ENCODE peak calls at places on chromosomes 4 and X, in five cellular contexts. K is upper lobe of right lung, M is upper lobe of left lung, U is GM23248, H is transverse colon. W is an unnamed sample.

GRCh38 chrX:102712216-102712966 is at the start of gene GPRASP2:
- DNase-seq in K (peak), M (peak), U (peak), H (peak), W (peak)

GRCh38 chr4:145812902-145813301 is 125.7 kb downstream of the ZNF827 start:
- DNase-seq in K (no peak), M (no peak), U (no peak), H (no peak), W (no peak)

GRCh38 chr4:76106442-76106841 is 31.9 kb downstream of the ART3 start:
- DNase-seq in K (no peak), M (no peak), U (no peak), H (no peak), W (no peak)

GRCh38 chrX:111170017-111170416 is 74.0 kb downstream of the PAK3 start:
- DNase-seq in K (no peak), M (no peak), U (no peak), H (no peak), W (peak)

GRCh38 chrX:118347131-118347530 is 1.2 kb downstream of the WDR44 start:
- DNase-seq in K (no peak), M (no peak), U (peak), H (no peak), W (peak)

GRCh38 chr4:154622598-154622997 is 10.1 kb upstream of the FGG start:
- DNase-seq in K (no peak), M (no peak), U (peak), H (no peak), W (peak)

GRCh38 chr4:87097075-87097474 is 123.3 kb downstream of the KLHL8 start:
- DNase-seq in K (no peak), M (no peak), U (no peak), H (peak), W (no peak)

GRCh38 chrX:69510137-69510715 is 6.1 kb downstream of the NALF2 start:
- DNase-seq in K (no peak), M (no peak), U (no peak), H (no peak), W (no peak)

GRCh38 chr4:64248151-64248550 is 161.1 kb downstream of the TECRL start:
- DNase-seq in K (no peak), M (no peak), U (no peak), H (no peak), W (no peak)

GRCh38 chr4:6941796-6942195 is 32.2 kb downstream of the TBC1D14 start:
- DNase-seq in K (no peak), M (no peak), U (no peak), H (no peak), W (no peak)

GRCh38 chr4:992297-993110 is 700 bp downstream of the SLC26A1 start:
- DNase-seq in K (peak), M (peak), U (no peak), H (peak), W (no peak)
- H3K4me3 ChIP-seq in K (peak), M (no peak), U (no peak), H (peak), W (no peak)

DNA sequence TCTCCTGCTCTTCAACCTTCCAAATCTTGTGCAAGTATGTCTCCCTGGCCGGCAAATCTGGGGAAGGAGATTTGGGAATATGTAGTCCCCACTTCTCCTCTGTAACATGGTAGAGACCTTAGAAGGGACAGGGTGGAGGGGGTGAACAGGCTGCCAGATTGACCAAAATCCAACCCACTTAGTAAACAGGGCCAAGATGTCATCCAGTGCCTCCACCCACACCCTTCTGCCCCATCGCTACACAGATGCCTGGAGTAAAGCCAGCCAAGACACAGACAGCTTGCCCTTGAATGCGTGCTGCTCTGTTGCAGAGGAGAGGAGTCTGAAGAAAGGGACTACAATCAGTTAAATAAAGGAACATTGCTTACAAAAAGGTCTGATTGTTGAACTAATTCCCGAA is 160.1 kb upstream of the LDB2 start:
- DNase-seq in K (no peak), M (no peak), U (peak), H (no peak), W (peak)
- H3K27ac ChIP-seq in K (no peak), M (no peak), U (peak), H (no peak), W (peak)

GRCh38 chrX:41337140-41337539 is 3.2 kb downstream of the DDX3X start:
- DNase-seq in K (no peak), M (no peak), U (peak), H (no peak), W (no peak)
- H3K4me3 ChIP-seq in K (peak), M (no peak), U (peak), H (no peak), W (peak)

GRCh38 chr4:95544433-95545103 is 4.2 kb downstream of the UNC5C start:
- DNase-seq in K (no peak), M (no peak), U (no peak), H (no peak), W (peak)

GRCh38 chr4:95547708-95548471 is 883 bp downstream of the UNC5C start:
- DNase-seq in K (no peak), M (no peak), U (peak), H (peak), W (peak)

GRCh38 chr4:95545526-95545925 is 3.2 kb downstream of the UNC5C start:
- DNase-seq in K (no peak), M (no peak), U (no peak), H (no peak), W (no peak)

GRCh38 chr4:95546866-95547707 is 1.7 kb downstream of the UNC5C start:
- DNase-seq in K (no peak), M (no peak), U (peak), H (no peak), W (no peak)

DNA sequence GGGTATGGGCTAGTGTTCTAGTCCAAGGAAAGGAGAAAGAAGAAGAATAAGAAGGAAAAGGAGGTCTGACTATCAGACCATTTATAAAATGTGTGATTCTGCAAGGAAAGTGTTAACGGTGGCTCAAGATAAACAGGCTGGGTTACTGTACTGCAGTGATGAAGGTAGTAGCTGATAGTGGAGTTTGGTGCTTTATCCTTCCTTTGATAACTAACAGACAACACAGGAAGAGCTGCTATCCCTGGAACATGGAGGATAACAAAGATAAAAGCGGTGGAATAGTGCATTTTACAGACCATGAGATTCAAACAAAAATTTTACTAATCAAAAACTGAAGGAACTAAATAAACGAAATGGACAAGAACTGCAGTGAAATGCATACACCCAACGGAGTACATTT is 2.5 kb downstream of the UNC5C start:
- DNase-seq in K (no peak), M (no peak), U (no peak), H (no peak), W (no peak)
- H3K27ac ChIP-seq in K (no peak), M (no peak), U (no peak), H (no peak), W (no peak)

GRCh38 chr4:158094413-158095110 is 78.3 kb downstream of the GASK1B start:
- DNase-seq in K (no peak), M (no peak), U (peak), H (no peak), W (peak)

DNA sequence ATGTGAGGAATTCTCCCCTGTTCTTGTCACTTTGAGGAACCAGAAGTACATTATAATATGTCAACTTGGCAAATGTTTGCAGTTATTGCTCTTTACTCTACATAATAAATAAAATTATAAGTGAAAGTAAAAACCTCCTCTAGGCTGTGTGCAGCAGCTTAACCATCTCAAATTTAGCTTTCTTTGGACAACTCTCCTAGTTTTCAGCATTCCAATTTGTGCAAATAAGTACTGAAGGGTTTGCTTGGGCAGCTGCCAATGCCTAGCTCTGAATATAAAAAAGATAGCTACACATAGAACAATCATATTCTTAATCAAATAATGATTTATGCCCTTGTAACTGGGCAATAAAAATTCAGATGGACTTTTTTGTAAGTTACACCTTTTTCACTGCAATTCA is 82.5 kb downstream of the GASK1B start:
- DNase-seq in K (no peak), M (no peak), U (peak), H (no peak), W (peak)
- H3K4me3 ChIP-seq in K (no peak), M (no peak), U (no peak), H (no peak), W (no peak)

GRCh38 chr4:11611868-11612267 is 183.2 kb upstream of the HS3ST1 start:
- DNase-seq in K (no peak), M (no peak), U (no peak), H (no peak), W (no peak)

GRCh38 chr4:11615601-11616000 is 186.9 kb upstream of the HS3ST1 start:
- DNase-seq in K (no peak), M (no peak), U (no peak), H (no peak), W (no peak)

GRCh38 chr4:11614426-11614825 is 185.7 kb upstream of the HS3ST1 start:
- DNase-seq in K (no peak), M (no peak), U (no peak), H (no peak), W (peak)

GRCh38 chr4:11618666-11619282 is 190.1 kb upstream of the HS3ST1 start:
- DNase-seq in K (no peak), M (no peak), U (no peak), H (no peak), W (no peak)

DNA sequence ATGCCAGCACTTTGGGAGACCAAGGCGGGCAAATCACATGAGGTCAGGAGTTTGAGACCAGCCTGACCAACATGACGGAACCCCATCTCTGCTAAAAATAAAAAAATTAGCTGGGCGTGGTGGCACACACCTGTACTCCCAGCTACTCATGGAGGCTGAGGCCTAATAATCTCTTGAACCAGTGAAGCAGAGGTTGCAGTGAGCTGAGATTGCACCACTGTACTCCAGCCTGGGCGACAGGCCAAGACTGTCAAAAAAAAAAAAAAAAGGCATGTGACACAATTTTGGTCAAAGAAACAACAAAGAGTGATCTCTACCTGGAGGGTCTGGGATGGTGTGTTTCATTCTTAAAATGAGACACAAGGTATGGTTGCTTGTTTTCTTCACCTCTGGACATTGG is 188.2 kb upstream of the HS3ST1 start:
- DNase-seq in K (no peak), M (no peak), U (no peak), H (no peak), W (no peak)
- H3K27ac ChIP-seq in K (no peak), M (no peak), U (no peak), H (no peak), W (no peak)

DNA sequence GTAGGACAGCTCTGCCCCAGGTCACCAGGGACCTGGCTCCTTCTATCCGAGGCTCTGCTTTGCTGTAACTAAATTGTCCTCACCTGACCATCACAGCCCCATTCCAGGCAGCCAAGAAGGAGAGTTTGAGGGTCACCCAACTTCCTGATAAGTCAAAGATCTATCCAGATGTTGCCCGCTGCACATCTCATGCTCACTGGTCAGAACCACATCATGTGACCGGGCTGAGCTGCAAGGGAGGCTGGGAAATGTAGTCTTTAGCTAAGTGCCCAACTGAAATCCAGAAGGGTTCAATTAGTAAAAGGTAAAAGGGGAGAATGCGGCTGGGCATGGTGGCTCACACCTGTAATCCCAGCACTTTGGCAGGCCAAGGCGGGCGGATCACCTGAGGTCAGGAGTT is 18.4 kb downstream of the HMX1 start:
- DNase-seq in K (no peak), M (no peak), U (no peak), H (no peak), W (no peak)
- H3K4me3 ChIP-seq in K (no peak), M (no peak), U (no peak), H (no peak), W (no peak)

GRCh38 chrX:12614266-12614665 is 176.9 kb upstream of the PRPS2 start:
- DNase-seq in K (no peak), M (no peak), U (no peak), H (no peak), W (no peak)
- H3K27ac ChIP-seq in K (no peak), M (no peak), U (no peak), H (no peak), W (no peak)

GRCh38 chr4:112817933-112818921 is 181.3 kb downstream of the LARP7 start:
- DNase-seq in K (peak), M (peak), U (peak), H (peak), W (peak)
- H3K4me3 ChIP-seq in K (peak), M (no peak), U (peak), H (peak), W (peak)